ENCODE peak calls at places on chromosome 18, in five cellular contexts. V is pons; B is naive thymus-derived CD8-positive, alpha-beta T cell; G is NCI-H774; Q is NCI-H2029. W is an unnamed sample.

GRCh38 chr18:73793386-73793785 is 354.2 kb downstream of the FBXO15 start:
- DNase-seq in G (no peak), B (no peak), Q (no peak), V (no peak), W (no peak)

GRCh38 chr18:23105581-23106219 is 29.6 kb upstream of the CABLES1 start:
- DNase-seq in V (no peak), G (no peak), Q (no peak), B (no peak), W (no peak)

GRCh38 chr18:76388891-76389423 is 106.1 kb downstream of the ZNF516 start:
- DNase-seq in Q (no peak), V (no peak), B (no peak), G (no peak), W (no peak)

GRCh38 chr18:25298853-25299274 is 53.1 kb downstream of the ZNF521 start:
- DNase-seq in Q (no peak), V (no peak), B (no peak), G (no peak), W (no peak)

GRCh38 chr18:46915800-46916550 is 1.3 kb downstream of the PIAS2 start:
- DNase-seq in B (no peak), Q (no peak), G (no peak), V (peak), W (peak)

GRCh38 chr18:33665630-33666029 is 87.6 kb downstream of the ASXL3 start:
- DNase-seq in Q (no peak), B (no peak), G (no peak), V (no peak), W (no peak)

GRCh38 chr18:23049698-23050373 is 85.4 kb upstream of the CABLES1 start:
- DNase-seq in V (no peak), B (no peak), Q (no peak), G (no peak), W (no peak)

GRCh38 chr18:12317664-12318333 is 9.8 kb downstream of the TUBB6 start:
- DNase-seq in B (no peak), Q (no peak), V (no peak), G (no peak), W (no peak)

GRCh38 chr18:37266290-37266689 is 299.3 kb downstream of the CELF4 start:
- DNase-seq in V (no peak), Q (no peak), G (no peak), B (no peak), W (no peak)

GRCh38 chr18:58911241-58911640 is 46.6 kb downstream of the ZNF532 start:
- DNase-seq in V (no peak), B (no peak), G (no peak), Q (no peak), W (no peak)

GRCh38 chr18:31548825-31549224 is 42.9 kb upstream of the TTR start:
- DNase-seq in B (no peak), V (no peak), Q (no peak), G (no peak), W (no peak)

GRCh38 chr18:8936646-8937045 is 165.9 kb upstream of the NDUFV2 start:
- DNase-seq in Q (no peak), B (no peak), V (no peak), G (no peak), W (no peak)

GRCh38 chr18:62152844-62153243 is 34.0 kb downstream of the PIGN start:
- DNase-seq in G (no peak), Q (no peak), B (no peak), V (no peak), W (no peak)

GRCh38 chr18:23850215-23850614 is 161.0 kb downstream of the LAMA3 start:
- DNase-seq in B (no peak), Q (no peak), V (no peak), G (no peak), W (no peak)

GRCh38 chr18:59189746-59190145 is 30.2 kb upstream of the GRP start:
- DNase-seq in Q (no peak), B (no peak), V (no peak), G (no peak), W (no peak)

GRCh38 chr18:45119888-45120287 is 439.2 kb downstream of the SETBP1 start:
- DNase-seq in G (no peak), V (no peak), Q (no peak), B (no peak), W (no peak)

GRCh38 chr18:48473816-48474215 is 64.6 kb upstream of the ZBTB7C start:
- DNase-seq in G (no peak), B (no peak), Q (no peak), V (no peak), W (no peak)